ENCODE peak calls at places on chromosomes 2 and 18, in nine cellular contexts. L is NCI-H748 treated with DMSO at 0.1 percent for 48 hours; V is NCI-H1048; G is aorta; D is T-helper 2 cell; R is activated gamma-delta T cell treated with Interleukin-2 at 50 U/mL for 16 hours; Y is NAMALWA; M is dermis blood vessel endothelial cell; B is activated CD4-positive, alpha-beta T cell treated with anti-CD3 and anti-CD28 coated beads, Interleukin-2, amount 10 ng/mL, durations not matched to agents 7 days and 5 days. H is an unnamed sample.

GRCh38 chr2:164984428-164984827 is 29.1 kb upstream of the SLC38A11 start:
- DNase-seq in L (no peak), V (no peak), G (no peak), D (no peak), R (no peak), Y (no peak), M (no peak), B (no peak), H (no peak)

GRCh38 chr2:236305964-236306605 is 41.9 kb upstream of the ASB18 start:
- DNase-seq in L (no peak), V (no peak), G (no peak), D (no peak), R (no peak), Y (no peak), M (no peak), B (no peak), H (no peak)

GRCh38 chr2:235527806-235528480 is 34.1 kb downstream of the AGAP1 start:
- DNase-seq in L (no peak), V (no peak), G (peak; percentile 4), D (no peak), R (no peak), Y (no peak), M (no peak), B (no peak), H (no peak)

GRCh38 chr18:55577812-55578539 is 10.0 kb downstream of the TCF4 start:
- DNase-seq in L (peak; percentile 19), V (no peak), G (no peak), D (no peak), R (no peak), Y (peak; percentile 34), M (peak; percentile 23), B (no peak), H (no peak)

GRCh38 chr18:46239549-46239948 is 135.4 kb downstream of the HAUS1 start:
- DNase-seq in L (no peak), V (no peak), G (no peak), D (no peak), R (no peak), Y (no peak), M (no peak), B (no peak), H (no peak)

GRCh38 chr2:38076250-38076709 is 329 bp upstream of the CYP1B1 start:
- DNase-seq in L (no peak), V (peak; percentile 67), G (peak; percentile 85), D (peak; percentile 86), R (no peak), Y (no peak), M (peak; percentile 42), B (peak; percentile 66), H (peak; percentile 29)

GRCh38 chr18:47964086-47964485 is 33.6 kb upstream of the SMAD2 start:
- DNase-seq in L (no peak), V (no peak), G (no peak), D (no peak), R (no peak), Y (no peak), M (no peak), B (no peak), H (no peak)

GRCh38 chr2:190501231-190501630 is 33.3 kb downstream of the NEMP2 start:
- DNase-seq in L (no peak), V (no peak), G (no peak), D (no peak), R (no peak), Y (no peak), M (peak; percentile 53), B (no peak), H (no peak)

GRCh38 chr2:134310450-134311079 is 56.7 kb downstream of the MGAT5 start:
- DNase-seq in L (no peak), V (no peak), G (peak; percentile 74), D (no peak), R (no peak), Y (no peak), M (peak; percentile 64), B (no peak), H (no peak)

GRCh38 chr18:2390158-2390557 is 181.1 kb downstream of the METTL4 start:
- DNase-seq in L (no peak), V (no peak), G (no peak), D (no peak), R (no peak), Y (no peak), M (no peak), B (no peak), H (no peak)

GRCh38 chr2:172248381-172249173 is 145.9 kb upstream of the DLX2 start:
- DNase-seq in L (no peak), V (no peak), G (no peak), D (no peak), R (no peak), Y (no peak), M (peak; percentile 46), B (no peak), H (no peak)

GRCh38 chr18:7941533-7941932 is 374.4 kb downstream of the PTPRM start:
- DNase-seq in L (peak; percentile 29), V (no peak), G (no peak), D (no peak), R (no peak), Y (no peak), M (peak; percentile 66), B (no peak), H (peak; percentile 25)

GRCh38 chr2:127098711-127099110 is 8.2 kb downstream of the BIN1 start:
- DNase-seq in L (no peak), V (no peak), G (peak; percentile 34), D (no peak), R (no peak), Y (no peak), M (no peak), B (no peak), H (no peak)

GRCh38 chr2:35365859-35366258 is 989.7 kb upstream of the CRIM1 start:
- DNase-seq in L (no peak), V (no peak), G (no peak), D (no peak), R (no peak), Y (no peak), M (peak; percentile 2), B (no peak), H (no peak)

GRCh38 chr2:157492189-157492773 is 48.4 kb upstream of the CYTIP start:
- DNase-seq in L (peak; percentile 52), V (peak; percentile 33), G (peak; percentile 73), D (peak; percentile 81), R (peak; percentile 69), Y (peak; percentile 81), M (peak; percentile 75), B (peak; percentile 80), H (peak; percentile 74)

GRCh38 chr18:23645561-23645960 is 17.1 kb downstream of the ANKRD29 start:
- DNase-seq in L (no peak), V (no peak), G (no peak), D (no peak), R (no peak), Y (no peak), M (no peak), B (no peak), H (no peak)

GRCh38 chr2:5365871-5366461 is 326.2 kb upstream of the SOX11 start:
- DNase-seq in L (peak; percentile 74), V (no peak), G (peak; percentile 55), D (peak; percentile 67), R (no peak), Y (peak; percentile 84), M (peak; percentile 64), B (peak; percentile 61), H (peak; percentile 84)

GRCh38 chr2:48479923-48480322 is 50.0 kb upstream of the STON1 start:
- DNase-seq in L (no peak), V (no peak), G (no peak), D (no peak), R (no peak), Y (no peak), M (no peak), B (no peak), H (peak; percentile 63)

GRCh38 chr18:73952296-73952946 is 195.2 kb downstream of the FBXO15 start:
- DNase-seq in L (no peak), V (no peak), G (no peak), D (no peak), R (no peak), Y (no peak), M (no peak), B (no peak), H (no peak)

GRCh38 chr2:173903611-173904394 is 61.4 kb downstream of the SP3 start:
- DNase-seq in L (no peak), V (no peak), G (no peak), D (no peak), R (no peak), Y (no peak), M (no peak), B (no peak), H (no peak)

GRCh38 chr18:75248426-75249191 is 38.0 kb downstream of the TSHZ1 start:
- DNase-seq in L (peak; percentile 58), V (peak; percentile 24), G (no peak), D (no peak), R (no peak), Y (no peak), M (no peak), B (no peak), H (peak; percentile 84)

GRCh38 chr18:25299426-25299825 is 52.5 kb downstream of the ZNF521 start:
- DNase-seq in L (no peak), V (no peak), G (no peak), D (no peak), R (no peak), Y (no peak), M (no peak), B (no peak), H (no peak)

GRCh38 chr2:60337142-60337497 is 216.3 kb downstream of the BCL11A start:
- DNase-seq in L (no peak), V (no peak), G (no peak), D (no peak), R (no peak), Y (peak; percentile 34), M (no peak), B (no peak), H (no peak)

GRCh38 chr2:160109939-160110673 is 47.7 kb upstream of the PLA2R1 start:
- DNase-seq in L (peak; percentile 82), V (peak; percentile 48), G (peak; percentile 69), D (peak; percentile 65), R (peak; percentile 34), Y (peak; percentile 78), M (peak; percentile 90), B (peak; percentile 67), H (peak; percentile 90)

GRCh38 chr2:182521453-182522427 is 94.9 kb upstream of the PDE1A start:
- DNase-seq in L (peak; percentile 78), V (no peak), G (no peak), D (no peak), R (no peak), Y (no peak), M (no peak), B (no peak), H (no peak)

GRCh38 chr2:38600242-38600891 is 2.4 kb downstream of the HNRNPLL start:
- DNase-seq in L (no peak), V (no peak), G (no peak), D (peak; percentile 71), R (no peak), Y (no peak), M (peak; percentile 21), B (no peak), H (no peak)

GRCh38 chr2:158716091-158716815 is 78.9 kb upstream of the DAPL1 start:
- DNase-seq in L (no peak), V (no peak), G (no peak), D (no peak), R (no peak), Y (no peak), M (peak; percentile 98), B (no peak), H (no peak)

GRCh38 chr18:37586641-37587225 is 21.1 kb upstream of the CELF4 start:
- DNase-seq in L (no peak), V (no peak), G (no peak), D (no peak), R (no peak), Y (no peak), M (no peak), B (no peak), H (no peak)

GRCh38 chr2:38977047-38977446 is 87.4 kb downstream of the ARHGEF33 start:
- DNase-seq in L (no peak), V (no peak), G (no peak), D (no peak), R (no peak), Y (no peak), M (no peak), B (no peak), H (no peak)